ENCODE peak calls at places on chromosomes 7 and 10, in five cellular contexts. S is neuronal stem cell, N is mesendoderm, T is IMR-90, G is H9. E is an unnamed sample.

GRCh38 chr7:151598045-151598444 is 78.3 kb upstream of the RHEB start:
- DNase-seq in G (no peak), S (no peak), N (no peak), T (peak), E (no peak)

GRCh38 chr10:125626671-125627070 is 56.3 kb downstream of the TEX36 start:
- DNase-seq in N (peak), T (no peak), S (no peak), G (no peak), E (no peak)

GRCh38 chr7:151191544-151191943 is 4.5 kb upstream of the ASB10 start:
- DNase-seq in S (no peak), T (no peak), G (no peak), N (no peak), E (no peak)

GRCh38 chr7:155231241-155231800 is 66.4 kb upstream of the INSIG1 start:
- DNase-seq in G (no peak), T (no peak), S (no peak), N (no peak), E (no peak)

GRCh38 chr7:8435120-8435519 is 1.7 kb downstream of the NXPH1 start:
- DNase-seq in N (peak), T (no peak), S (no peak), G (peak), E (no peak)

GRCh38 chr10:12394236-12395033 is 45.1 kb downstream of the CAMK1D start:
- DNase-seq in G (no peak), T (peak), S (no peak), N (peak), E (no peak)

GRCh38 chr10:23351914-23352313 is 7.3 kb upstream of the C10orf67 start:
- DNase-seq in T (peak), G (no peak), S (no peak), N (no peak), E (no peak)

GRCh38 chr10:91602449-91602848 is 30.4 kb downstream of the PPP1R3C start:
- DNase-seq in T (no peak), N (no peak), G (no peak), S (no peak), E (no peak)

GRCh38 chr7:27096756-27097514 is 1.1 kb upstream of the HOXA1 start:
- DNase-seq in T (peak), G (no peak), S (peak), N (no peak), E (no peak)

GRCh38 chr10:126749030-126749655 is 78.7 kb upstream of the C10orf90 start:
- DNase-seq in S (peak), T (peak), G (peak), N (peak), E (peak)

GRCh38 chr7:20350518-20350951 is 19.8 kb downstream of the ITGB8 start:
- DNase-seq in S (no peak), G (no peak), T (no peak), N (peak), E (no peak)

GRCh38 chr7:158662610-158663427 is 41.8 kb downstream of the NCAPG2 start:
- DNase-seq in S (no peak), T (no peak), G (no peak), N (no peak), E (no peak)

GRCh38 chr7:70380315-70381027 is 751.5 kb upstream of the GALNT17 start:
- DNase-seq in T (no peak), N (no peak), G (no peak), S (no peak), E (no peak)

GRCh38 chr10:125639846-125640245 is 43.1 kb downstream of the TEX36 start:
- DNase-seq in N (no peak), G (no peak), S (no peak), T (no peak), E (no peak)

GRCh38 chr7:114937422-114937821 is 15.5 kb downstream of the MDFIC start:
- DNase-seq in S (no peak), N (no peak), T (no peak), G (no peak), E (no peak)

GRCh38 chr7:128158370-128158769 is 82.7 kb upstream of the LEP start:
- DNase-seq in T (no peak), G (no peak), N (no peak), S (no peak), E (no peak)

GRCh38 chr10:73095479-73096021 is 1.1 kb downstream of the P4HA1 start:
- DNase-seq in T (peak), G (no peak), S (peak), N (peak), E (no peak)
- H3K18ac ChIP-seq in T (peak), G (no peak), S (no peak), N (peak), E (no peak)

DNA sequence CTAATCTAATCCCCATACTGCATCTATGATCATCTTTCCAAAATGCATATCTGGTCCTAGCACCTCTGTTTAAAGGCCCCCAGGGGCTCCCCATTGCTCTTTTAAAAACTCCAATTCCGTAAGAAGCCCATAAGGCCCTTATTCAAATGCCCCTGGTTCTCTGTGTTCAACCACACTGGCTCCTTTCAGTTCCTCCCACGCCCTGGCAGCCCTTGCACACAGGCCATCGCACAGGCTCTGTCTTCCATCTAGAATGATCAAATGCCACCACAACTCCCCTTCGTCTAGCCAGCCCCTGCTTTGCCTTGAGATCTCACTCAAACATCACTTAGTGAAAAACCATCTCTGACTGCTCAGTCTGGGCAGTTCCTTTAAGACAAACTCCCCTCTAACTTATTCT is 112.9 kb upstream of the LYZL2 start:
- DNase-seq in G (no peak), T (no peak), S (no peak), N (no peak), E (no peak)
- H3K18ac ChIP-seq in G (no peak), T (peak), S (no peak), N (no peak), E (no peak)

DNA sequence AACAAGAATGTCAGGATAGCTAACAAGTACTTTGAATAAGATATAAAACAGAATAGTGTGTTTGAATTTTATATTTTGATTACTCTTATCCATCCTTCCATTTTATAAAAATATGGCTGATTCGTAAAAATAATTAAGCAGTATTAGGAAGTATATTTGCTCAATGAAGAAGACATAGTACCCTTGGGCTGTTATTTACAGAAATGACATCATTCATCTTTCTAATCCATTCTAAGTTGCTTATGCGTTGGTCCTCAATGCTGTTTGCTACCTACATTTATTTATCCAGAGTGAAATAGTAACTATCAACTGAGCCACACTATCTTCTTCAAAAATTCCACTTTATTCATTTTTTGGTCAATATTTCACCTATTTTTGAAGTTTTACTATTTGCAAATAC is 2.1 kb upstream of the ZNF804B start:
- DNase-seq in G (no peak), N (no peak), T (no peak), S (no peak), E (no peak)
- H3K18ac ChIP-seq in G (no peak), N (no peak), T (no peak), S (no peak), E (no peak)

DNA sequence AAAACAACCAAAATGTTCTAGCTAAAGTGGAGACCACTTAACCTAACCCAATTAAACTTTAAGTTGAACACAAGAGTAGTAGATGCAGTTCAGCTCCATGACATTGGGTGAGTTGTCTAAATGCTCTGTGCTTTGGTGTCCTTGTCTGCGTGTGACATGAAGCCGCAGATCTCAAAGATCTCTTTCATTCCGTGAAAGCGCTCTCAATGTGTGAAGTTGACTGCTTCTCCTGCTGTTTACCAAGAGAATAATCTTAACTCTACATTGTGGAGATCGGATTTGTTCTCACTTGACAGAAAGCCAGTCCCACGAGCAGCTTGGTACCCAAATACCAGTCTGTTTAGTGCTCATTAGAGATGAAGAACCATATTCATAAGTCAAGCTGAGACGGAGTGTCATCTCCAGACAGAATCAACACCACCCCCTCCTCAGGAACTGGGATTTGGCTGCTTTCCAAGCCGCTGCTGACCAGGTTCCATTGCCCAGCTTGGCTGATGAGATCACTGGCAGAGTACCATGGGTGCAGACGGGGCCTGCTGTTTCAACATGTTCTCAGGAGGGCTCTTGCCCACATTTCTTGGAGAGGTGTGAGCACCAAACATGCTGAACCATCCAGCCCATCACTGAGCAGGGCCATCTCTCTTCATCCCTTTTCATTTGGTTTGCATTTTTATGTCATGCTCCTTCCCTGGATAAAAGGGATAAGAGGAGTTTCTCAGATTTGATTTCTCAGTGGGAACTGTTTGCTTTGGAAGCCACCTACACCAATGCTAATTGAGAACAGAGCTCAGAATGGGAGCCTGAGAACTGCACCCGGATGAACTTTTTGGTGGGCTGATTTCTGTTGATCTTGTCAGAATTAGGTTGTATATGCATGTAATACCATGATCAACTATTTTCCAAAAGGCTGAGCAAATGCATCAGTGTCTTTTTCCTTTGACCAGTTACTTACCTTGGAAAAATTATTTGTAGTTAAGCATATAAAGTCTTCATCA is 95.8 kb upstream of the AGBL3 start:
- DNase-seq in T (peak), S (no peak), N (peak), G (no peak), E (no peak)
- H3K18ac ChIP-seq in T (no peak), S (no peak), N (no peak), G (no peak), E (no peak)

DNA sequence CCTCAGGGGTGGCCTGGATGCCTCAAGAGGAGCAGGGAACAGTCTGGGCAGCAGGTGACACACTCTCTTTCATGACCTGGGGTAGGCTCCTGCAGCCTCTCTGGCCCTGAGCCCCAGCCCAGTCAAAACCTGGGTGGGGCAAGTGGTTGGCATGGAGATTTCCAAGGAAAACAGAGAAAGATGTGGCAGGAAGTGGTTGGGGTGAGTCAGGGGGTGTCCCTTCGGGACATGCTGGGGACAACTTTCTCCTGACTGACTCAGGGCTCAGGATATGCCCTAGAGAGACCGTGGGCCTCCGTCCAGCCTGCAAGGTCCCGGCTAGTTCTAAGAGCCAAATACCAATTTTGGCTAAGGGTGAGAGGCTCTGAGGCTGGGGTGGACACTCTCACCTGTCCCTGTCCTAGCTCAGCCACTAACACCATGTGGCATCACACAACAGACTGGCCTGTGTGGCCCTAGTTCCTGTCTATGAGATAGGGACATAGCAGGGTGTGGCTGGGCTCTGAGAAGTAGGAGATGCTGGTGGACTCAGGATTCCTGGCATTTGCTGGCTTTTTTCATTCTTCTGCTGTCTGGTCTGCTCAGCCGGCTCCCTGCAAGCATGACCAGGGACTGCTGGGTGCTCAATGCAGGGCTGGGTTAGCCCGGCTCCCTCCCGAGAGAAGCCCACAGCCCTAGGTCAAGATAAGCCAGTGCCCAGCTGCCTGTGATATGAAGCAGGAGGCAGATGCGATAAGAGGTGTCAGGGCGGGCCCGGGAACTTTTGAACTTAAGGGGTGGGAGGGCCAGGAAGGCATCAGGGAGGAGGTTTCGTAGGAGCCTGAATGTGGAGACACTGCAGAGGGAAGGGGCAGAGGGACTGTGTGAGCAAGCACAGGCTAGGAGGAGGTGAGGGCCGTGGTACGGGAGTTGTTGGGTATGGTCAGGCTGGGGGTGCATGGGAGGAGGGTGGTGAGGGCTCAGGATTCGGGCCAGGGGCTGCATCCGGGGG is 3.3 kb downstream of the AQP1 start:
- DNase-seq in G (no peak), T (peak), N (peak), S (no peak), E (no peak)
- H3K18ac ChIP-seq in G (no peak), T (no peak), N (no peak), S (peak), E (no peak)

GRCh38 chr10:61757525-61758397 is 95.0 kb downstream of the CABCOCO1 start:
- DNase-seq in G (no peak), N (no peak), S (no peak), T (peak), E (no peak)
- H3K18ac ChIP-seq in G (no peak), N (peak), S (no peak), T (peak), E (no peak)